ENCODE peak calls at places on chromosomes 12 and 14, in ten cellular contexts. One of them, this sample, is unnamed.

GRCh38 chr12:120175537-120175936 is 19.0 kb downstream of the GCN1 start:
- ATAC-seq in CD4-positive, CD25-positive, alpha-beta regulatory T cell: no peak
- ATAC-seq in PC-3: peak; percentile 53
- ATAC-seq in natural killer cell: no peak
- ATAC-seq in upper lobe of left lung: no peak
- ATAC-seq in right cardiac atrium: no peak
- ATAC-seq in left ventricle myocardium superior: no peak
- ATAC-seq in foreskin keratinocyte: no peak
- ATAC-seq in heart right ventricle: no peak
- ATAC-seq in WTC11: no peak
- ATAC-seq in this sample: no peak

GRCh38 chr14:24224618-24225071 is 7.5 kb downstream of the NEDD8 start:
- ATAC-seq in right cardiac atrium: no peak
- ATAC-seq in natural killer cell: no peak
- ATAC-seq in PC-3: peak; percentile 64
- ATAC-seq in left ventricle myocardium superior: no peak
- ATAC-seq in heart right ventricle: no peak
- ATAC-seq in foreskin keratinocyte: peak; percentile 84
- ATAC-seq in CD4-positive, CD25-positive, alpha-beta regulatory T cell: no peak
- ATAC-seq in WTC11: no peak
- ATAC-seq in upper lobe of left lung: no peak
- ATAC-seq in this sample: no peak

GRCh38 chr12:122035292-122035691 is 13.6 kb downstream of the BCL7A start:
- ATAC-seq in right cardiac atrium: no peak
- ATAC-seq in WTC11: no peak
- ATAC-seq in PC-3: peak; percentile 75
- ATAC-seq in foreskin keratinocyte: no peak
- ATAC-seq in natural killer cell: no peak
- ATAC-seq in upper lobe of left lung: peak; percentile 87
- ATAC-seq in CD4-positive, CD25-positive, alpha-beta regulatory T cell: no peak
- ATAC-seq in left ventricle myocardium superior: no peak
- ATAC-seq in heart right ventricle: no peak
- ATAC-seq in this sample: no peak

GRCh38 chr12:96698965-96699364 is 208.1 kb upstream of the NEDD1 start:
- ATAC-seq in natural killer cell: no peak
- ATAC-seq in heart right ventricle: no peak
- ATAC-seq in CD4-positive, CD25-positive, alpha-beta regulatory T cell: no peak
- ATAC-seq in upper lobe of left lung: no peak
- ATAC-seq in left ventricle myocardium superior: no peak
- ATAC-seq in WTC11: no peak
- ATAC-seq in foreskin keratinocyte: no peak
- ATAC-seq in PC-3: no peak
- ATAC-seq in right cardiac atrium: no peak
- ATAC-seq in this sample: no peak

GRCh38 chr12:46926536-46926935 is 100.7 kb upstream of the SLC38A4 start:
- ATAC-seq in upper lobe of left lung: no peak
- ATAC-seq in natural killer cell: no peak
- ATAC-seq in PC-3: no peak
- ATAC-seq in heart right ventricle: no peak
- ATAC-seq in CD4-positive, CD25-positive, alpha-beta regulatory T cell: no peak
- ATAC-seq in right cardiac atrium: no peak
- ATAC-seq in left ventricle myocardium superior: no peak
- ATAC-seq in foreskin keratinocyte: no peak
- ATAC-seq in WTC11: no peak
- ATAC-seq in this sample: no peak

GRCh38 chr12:124549629-124550028 is 17.8 kb downstream of the NCOR2 start:
- ATAC-seq in natural killer cell: no peak
- ATAC-seq in heart right ventricle: no peak
- ATAC-seq in PC-3: no peak
- ATAC-seq in foreskin keratinocyte: peak; percentile 57
- ATAC-seq in WTC11: no peak
- ATAC-seq in upper lobe of left lung: no peak
- ATAC-seq in CD4-positive, CD25-positive, alpha-beta regulatory T cell: no peak
- ATAC-seq in right cardiac atrium: no peak
- ATAC-seq in left ventricle myocardium superior: peak; percentile 16
- ATAC-seq in this sample: no peak

GRCh38 chr14:99273025-99273723 is 1.2 kb upstream of the BCL11B start:
- ATAC-seq in right cardiac atrium: no peak
- ATAC-seq in natural killer cell: no peak
- ATAC-seq in CD4-positive, CD25-positive, alpha-beta regulatory T cell: no peak
- ATAC-seq in foreskin keratinocyte: peak; percentile 18
- ATAC-seq in PC-3: no peak
- ATAC-seq in WTC11: peak; percentile 8
- ATAC-seq in heart right ventricle: no peak
- ATAC-seq in left ventricle myocardium superior: no peak
- ATAC-seq in upper lobe of left lung: no peak
- ATAC-seq in this sample: no peak

GRCh38 chr12:50999139-50999538 is 27.0 kb downstream of the SLC11A2 start:
- ATAC-seq in PC-3: no peak
- ATAC-seq in left ventricle myocardium superior: no peak
- ATAC-seq in natural killer cell: no peak
- ATAC-seq in heart right ventricle: no peak
- ATAC-seq in foreskin keratinocyte: no peak
- ATAC-seq in WTC11: no peak
- ATAC-seq in CD4-positive, CD25-positive, alpha-beta regulatory T cell: no peak
- ATAC-seq in upper lobe of left lung: no peak
- ATAC-seq in right cardiac atrium: no peak
- ATAC-seq in this sample: no peak

GRCh38 chr12:96094201-96094600 is 58.8 kb upstream of the LTA4H start:
- ATAC-seq in right cardiac atrium: no peak
- ATAC-seq in foreskin keratinocyte: peak; percentile 94
- ATAC-seq in heart right ventricle: no peak
- ATAC-seq in upper lobe of left lung: no peak
- ATAC-seq in WTC11: peak; percentile 94
- ATAC-seq in PC-3: peak; percentile 95
- ATAC-seq in left ventricle myocardium superior: peak; percentile 47
- ATAC-seq in natural killer cell: no peak
- ATAC-seq in CD4-positive, CD25-positive, alpha-beta regulatory T cell: peak; percentile 73
- ATAC-seq in this sample: no peak

GRCh38 chr14:24422261-24422660 is 7.2 kb downstream of the CBLN3 start:
- ATAC-seq in WTC11: no peak
- ATAC-seq in upper lobe of left lung: no peak
- ATAC-seq in right cardiac atrium: no peak
- ATAC-seq in foreskin keratinocyte: no peak
- ATAC-seq in CD4-positive, CD25-positive, alpha-beta regulatory T cell: no peak
- ATAC-seq in left ventricle myocardium superior: no peak
- ATAC-seq in PC-3: no peak
- ATAC-seq in natural killer cell: no peak
- ATAC-seq in heart right ventricle: no peak
- ATAC-seq in this sample: no peak

GRCh38 chr14:71583246-71583645 is 349.0 kb upstream of the RGS6 start:
- ATAC-seq in CD4-positive, CD25-positive, alpha-beta regulatory T cell: no peak
- ATAC-seq in heart right ventricle: no peak
- ATAC-seq in WTC11: no peak
- ATAC-seq in left ventricle myocardium superior: peak; percentile 21
- ATAC-seq in right cardiac atrium: no peak
- ATAC-seq in upper lobe of left lung: no peak
- ATAC-seq in PC-3: no peak
- ATAC-seq in foreskin keratinocyte: no peak
- ATAC-seq in natural killer cell: no peak
- ATAC-seq in this sample: no peak

GRCh38 chr14:73526036-73526984 is 10.6 kb upstream of the ACOT1 start:
- ATAC-seq in natural killer cell: no peak
- ATAC-seq in WTC11: no peak
- ATAC-seq in PC-3: peak; percentile 96
- ATAC-seq in upper lobe of left lung: peak; percentile 90
- ATAC-seq in heart right ventricle: peak; percentile 89
- ATAC-seq in foreskin keratinocyte: no peak
- ATAC-seq in right cardiac atrium: peak; percentile 67
- ATAC-seq in left ventricle myocardium superior: peak; percentile 96
- ATAC-seq in CD4-positive, CD25-positive, alpha-beta regulatory T cell: no peak
- ATAC-seq in this sample: no peak

GRCh38 chr14:55102141-55102547 is 26.9 kb upstream of the LGALS3 start:
- ATAC-seq in PC-3: peak; percentile 77
- ATAC-seq in WTC11: peak; percentile 57
- ATAC-seq in CD4-positive, CD25-positive, alpha-beta regulatory T cell: peak; percentile 82
- ATAC-seq in upper lobe of left lung: peak; percentile 92
- ATAC-seq in foreskin keratinocyte: peak; percentile 62
- ATAC-seq in right cardiac atrium: peak; percentile 90
- ATAC-seq in left ventricle myocardium superior: peak; percentile 82
- ATAC-seq in heart right ventricle: peak; percentile 86
- ATAC-seq in natural killer cell: peak; percentile 84
- ATAC-seq in this sample: peak; percentile 84

GRCh38 chr14:100616854-100617714 is 29.9 kb upstream of the BEGAIN start:
- ATAC-seq in upper lobe of left lung: no peak
- ATAC-seq in CD4-positive, CD25-positive, alpha-beta regulatory T cell: no peak
- ATAC-seq in WTC11: no peak
- ATAC-seq in heart right ventricle: no peak
- ATAC-seq in right cardiac atrium: no peak
- ATAC-seq in PC-3: no peak
- ATAC-seq in natural killer cell: peak; percentile 9
- ATAC-seq in foreskin keratinocyte: no peak
- ATAC-seq in left ventricle myocardium superior: peak; percentile 14
- ATAC-seq in this sample: no peak

GRCh38 chr14:22830329-22831010 is 783 bp downstream of the MRPL52 start:
- ATAC-seq in right cardiac atrium: no peak
- ATAC-seq in WTC11: no peak
- ATAC-seq in foreskin keratinocyte: peak; percentile 7
- ATAC-seq in natural killer cell: no peak
- ATAC-seq in PC-3: no peak
- ATAC-seq in upper lobe of left lung: no peak
- ATAC-seq in CD4-positive, CD25-positive, alpha-beta regulatory T cell: no peak
- ATAC-seq in left ventricle myocardium superior: no peak
- ATAC-seq in heart right ventricle: no peak
- ATAC-seq in this sample: no peak

GRCh38 chr14:23387916-23388882 is 11.4 kb downstream of the CMTM5 start:
- ATAC-seq in upper lobe of left lung: no peak
- ATAC-seq in heart right ventricle: no peak
- ATAC-seq in natural killer cell: no peak
- ATAC-seq in right cardiac atrium: peak; percentile 0
- ATAC-seq in CD4-positive, CD25-positive, alpha-beta regulatory T cell: no peak
- ATAC-seq in foreskin keratinocyte: no peak
- ATAC-seq in WTC11: no peak
- ATAC-seq in PC-3: no peak
- ATAC-seq in left ventricle myocardium superior: peak; percentile 0
- ATAC-seq in this sample: no peak

GRCh38 chr12:13005649-13006048 is 5.6 kb upstream of the HEBP1 start:
- ATAC-seq in PC-3: no peak
- ATAC-seq in left ventricle myocardium superior: no peak
- ATAC-seq in natural killer cell: no peak
- ATAC-seq in foreskin keratinocyte: no peak
- ATAC-seq in heart right ventricle: no peak
- ATAC-seq in upper lobe of left lung: no peak
- ATAC-seq in WTC11: peak; percentile 50
- ATAC-seq in CD4-positive, CD25-positive, alpha-beta regulatory T cell: no peak
- ATAC-seq in right cardiac atrium: no peak
- ATAC-seq in this sample: no peak

GRCh38 chr12:113252494-113252893 is 31.2 kb downstream of the TPCN1 start:
- ATAC-seq in natural killer cell: no peak
- ATAC-seq in PC-3: no peak
- ATAC-seq in CD4-positive, CD25-positive, alpha-beta regulatory T cell: no peak
- ATAC-seq in WTC11: no peak
- ATAC-seq in foreskin keratinocyte: no peak
- ATAC-seq in left ventricle myocardium superior: peak; percentile 91
- ATAC-seq in heart right ventricle: peak; percentile 66
- ATAC-seq in upper lobe of left lung: no peak
- ATAC-seq in right cardiac atrium: peak; percentile 69
- ATAC-seq in this sample: no peak

GRCh38 chr12:109462868-109463692 is 14.0 kb downstream of the KCTD10 start:
- ATAC-seq in heart right ventricle: peak; percentile 81
- ATAC-seq in upper lobe of left lung: peak; percentile 74
- ATAC-seq in natural killer cell: no peak
- ATAC-seq in WTC11: peak; percentile 6
- ATAC-seq in left ventricle myocardium superior: peak; percentile 79
- ATAC-seq in foreskin keratinocyte: peak; percentile 49
- ATAC-seq in CD4-positive, CD25-positive, alpha-beta regulatory T cell: no peak
- ATAC-seq in PC-3: peak; percentile 77
- ATAC-seq in right cardiac atrium: peak; percentile 83
- ATAC-seq in this sample: peak; percentile 89

GRCh38 chr14:92539875-92540274 is 26.3 kb downstream of the RIN3 start:
- ATAC-seq in natural killer cell: peak; percentile 54
- ATAC-seq in PC-3: no peak
- ATAC-seq in right cardiac atrium: peak; percentile 46
- ATAC-seq in CD4-positive, CD25-positive, alpha-beta regulatory T cell: no peak
- ATAC-seq in upper lobe of left lung: peak; percentile 59
- ATAC-seq in heart right ventricle: peak; percentile 49
- ATAC-seq in left ventricle myocardium superior: peak; percentile 51
- ATAC-seq in foreskin keratinocyte: no peak
- ATAC-seq in WTC11: no peak
- ATAC-seq in this sample: peak; percentile 4